ENCODE peak calls at places on chromosomes 12 and 14, in six cellular contexts. R, J, S, E, V and Z are unnamed samples.

GRCh38 chr14:94773682-94774211 is 3.8 kb upstream of the GSC start:
- DNase-seq in V (no peak), E (no peak), R (no peak), J (no peak), S (no peak), Z (no peak)

GRCh38 chr14:83342590-83342989 is 1808.9 kb upstream of the SEL1L start:
- DNase-seq in E (no peak), J (no peak), S (no peak), V (no peak), R (no peak), Z (no peak)

GRCh38 chr12:109738209-109738608 is 24.6 kb downstream of the FAM222A start:
- DNase-seq in S (no peak), E (no peak), J (no peak), R (no peak), V (no peak), Z (no peak)

GRCh38 chr14:91361236-91361811 is 56.3 kb downstream of the CCDC88C start:
- DNase-seq in S (no peak), E (no peak), J (no peak), R (no peak), V (no peak), Z (no peak)

GRCh38 chr12:76863005-76863670 is 15.7 kb downstream of the CSRP2 start:
- DNase-seq in S (no peak), E (no peak), J (no peak), V (no peak), R (no peak), Z (no peak)

GRCh38 chr14:65373671-65374039 is 38.9 kb upstream of the FUT8 start:
- DNase-seq in E (no peak), V (no peak), R (no peak), J (no peak), S (no peak), Z (no peak)

GRCh38 chr14:67241416-67242362 is at the start of gene PALS1:
- DNase-seq in S (peak; percentile 61), R (no peak), E (peak; percentile 69), J (no peak), V (peak; percentile 59), Z (no peak)

GRCh38 chr12:60271816-60272215 is 676.0 kb downstream of the SLC16A7 start:
- DNase-seq in V (no peak), E (no peak), J (no peak), R (no peak), S (no peak), Z (no peak)

GRCh38 chr12:82055391-82055790 is 296.2 kb upstream of the PPFIA2 start:
- DNase-seq in J (no peak), V (no peak), R (no peak), S (no peak), E (no peak), Z (no peak)

GRCh38 chr12:107130830-107131760 is 37.7 kb upstream of the CRY1 start:
- DNase-seq in R (no peak), E (no peak), J (no peak), V (no peak), S (no peak), Z (no peak)

GRCh38 chr14:68683326-68683725 is 109.5 kb downstream of the ZFP36L1 start:
- DNase-seq in E (no peak), R (no peak), J (no peak), S (no peak), V (no peak), Z (no peak)

GRCh38 chr12:93137656-93138612 is 208.8 kb upstream of the EEA1 start:
- DNase-seq in S (peak; percentile 52), R (no peak), E (no peak), J (no peak), V (no peak), Z (no peak)

GRCh38 chr12:50088577-50089335 is 3.6 kb downstream of the SMARCD1 start:
- DNase-seq in E (peak; percentile 53), S (peak; percentile 82), R (peak; percentile 69), J (no peak), V (peak; percentile 47), Z (peak; percentile 36)

GRCh38 chr14:67487937-67488893 is at the start of gene TMEM229B:
- DNase-seq in E (peak; percentile 80), S (peak; percentile 19), V (peak; percentile 81), R (peak; percentile 97), J (no peak), Z (peak; percentile 80)

GRCh38 chr14:101196051-101196450 is 292.5 kb upstream of the RTL1 start:
- DNase-seq in V (no peak), S (no peak), E (no peak), R (no peak), J (peak; percentile 5), Z (no peak)

GRCh38 chr12:111451649-111452129 is 46.0 kb downstream of the SH2B3 start:
- DNase-seq in S (peak; percentile 58), J (no peak), R (peak; percentile 57), V (peak; percentile 73), E (no peak), Z (peak; percentile 21)